ENCODE peak calls at places on chromosomes 7 and 10, in seven cellular contexts. T is SK-N-SH, H is K562, F is HepG2, J is GM12892, S is GM12878, M is H1. E is an unnamed sample.

GRCh38 chr7:135160098-135160857 is 10.2 kb downstream of the CYREN start:
- DNase-seq in F (no peak), S (no peak), M (no peak), H (peak; percentile 90), T (no peak), J (no peak), E (no peak)

GRCh38 chr7:37360469-37360868 is 88.2 kb downstream of the ELMO1 start:
- DNase-seq in J (no peak), M (no peak), S (no peak), T (no peak), F (no peak), H (no peak), E (no peak)

GRCh38 chr7:41709621-41710020 is 6.7 kb upstream of the INHBA start:
- DNase-seq in M (no peak), T (no peak), S (no peak), F (no peak), H (no peak), J (no peak), E (no peak)

GRCh38 chr10:79129361-79129997 is 60.7 kb downstream of the ZMIZ1 start:
- DNase-seq in J (no peak), S (no peak), H (peak; percentile 69), T (peak; percentile 86), F (peak; percentile 45), M (peak; percentile 49), E (no peak)

GRCh38 chr7:149616898-149617297 is 119.3 kb upstream of the ZNF746 start:
- DNase-seq in F (no peak), M (no peak), H (no peak), T (no peak), S (no peak), J (no peak), E (no peak)

GRCh38 chr10:48384699-48384982 is 78.2 kb downstream of the MAPK8 start:
- DNase-seq in T (no peak), F (no peak), S (no peak), M (no peak), J (no peak), H (peak; percentile 53), E (no peak)

GRCh38 chr7:133742709-133743538 is 384.2 kb upstream of the LRGUK start:
- DNase-seq in F (no peak), T (peak; percentile 36), M (no peak), J (no peak), H (peak; percentile 36), S (no peak), E (no peak)

GRCh38 chr7:29483219-29484104 is 80.2 kb upstream of the PRR15 start:
- DNase-seq in S (no peak), M (no peak), T (no peak), F (peak; percentile 98), J (no peak), H (no peak), E (no peak)

GRCh38 chr7:156640949-156641485 is 443 bp downstream of the RNF32 start:
- DNase-seq in T (no peak), F (no peak), J (peak; percentile 41), H (peak; percentile 83), S (no peak), M (no peak), E (peak; percentile 38)

GRCh38 chr10:90179696-90180407 is 478.5 kb downstream of the KIF20B start:
- DNase-seq in H (no peak), S (no peak), J (no peak), F (no peak), M (no peak), T (no peak), E (no peak)

GRCh38 chr7:150781961-150782360 is 18.2 kb downstream of the TMEM176B start:
- DNase-seq in F (no peak), M (no peak), T (no peak), S (no peak), J (no peak), H (no peak), E (no peak)
- TF ChIP-seq TAF1 in F (no peak), M (no peak), T (no peak), S (no peak), J (no peak), H (no peak), E (no peak)

DNA sequence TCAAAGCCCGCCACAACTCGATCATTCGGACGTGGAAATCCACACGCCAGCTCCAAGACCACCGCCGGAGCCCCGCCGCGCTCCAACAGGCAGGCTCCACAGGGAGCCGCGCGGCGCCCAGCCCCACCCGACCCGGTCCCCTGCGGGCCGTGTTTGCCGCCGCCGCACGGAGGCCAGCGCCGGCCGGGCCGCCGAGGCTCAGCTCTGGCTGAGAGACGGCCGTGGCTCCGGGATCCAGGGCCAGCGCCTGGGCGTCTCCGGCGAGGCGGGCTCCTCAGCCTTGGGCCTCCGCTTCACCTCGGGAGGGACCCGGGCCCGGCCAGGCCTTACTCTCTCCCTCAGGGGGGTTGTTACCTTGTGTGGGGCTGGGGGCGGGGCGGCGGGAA is 333 bp downstream of the SMNDC1 start:
- DNase-seq in T (no peak), M (no peak), F (no peak), H (peak; percentile 30), J (peak; percentile 46), S (no peak), E (no peak)
- TF ChIP-seq TAF1 in T (no peak), M (no peak), F (no peak), H (no peak), J (no peak), S (no peak), E (no peak)

DNA sequence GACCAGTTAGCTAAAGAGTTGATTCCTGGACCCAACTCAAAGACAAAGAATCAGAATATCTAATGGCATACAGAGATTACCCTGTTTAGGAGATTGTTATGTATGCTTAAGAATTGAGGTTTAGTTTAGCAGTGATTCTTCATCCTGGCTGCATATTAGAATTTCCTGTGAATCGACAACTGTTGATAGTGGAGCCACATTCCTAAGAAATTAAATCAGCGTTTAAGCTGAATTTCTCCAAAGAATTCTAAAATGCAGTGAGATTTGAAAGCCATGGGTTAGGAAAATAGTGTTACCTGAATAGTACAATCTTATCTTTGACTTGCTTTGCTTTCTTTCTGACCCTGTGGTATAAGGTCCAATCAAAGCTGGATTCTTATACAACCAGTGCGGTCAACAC is 16.4 kb upstream of the FERD3L start:
- DNase-seq in M (no peak), J (no peak), S (no peak), H (no peak), T (no peak), F (no peak), E (no peak)
- TF ChIP-seq TAF1 in M (no peak), J (no peak), S (no peak), H (no peak), T (no peak), F (no peak), E (no peak)

GRCh38 chr7:138978541-138979184 is 2.5 kb downstream of the KIAA1549 start:
- DNase-seq in S (no peak), M (no peak), T (peak; percentile 12), H (no peak), J (no peak), F (no peak), E (no peak)
- TF ChIP-seq TAF1 in S (no peak), M (no peak), T (no peak), H (no peak), J (no peak), F (no peak), E (no peak)

GRCh38 chr7:89728550-89728949 is 425.7 kb upstream of the STEAP1 start:
- DNase-seq in H (no peak), S (no peak), J (no peak), F (no peak), M (no peak), T (no peak), E (no peak)
- TF ChIP-seq TAF1 in H (no peak), S (no peak), J (no peak), F (no peak), M (no peak), T (no peak), E (no peak)

DNA sequence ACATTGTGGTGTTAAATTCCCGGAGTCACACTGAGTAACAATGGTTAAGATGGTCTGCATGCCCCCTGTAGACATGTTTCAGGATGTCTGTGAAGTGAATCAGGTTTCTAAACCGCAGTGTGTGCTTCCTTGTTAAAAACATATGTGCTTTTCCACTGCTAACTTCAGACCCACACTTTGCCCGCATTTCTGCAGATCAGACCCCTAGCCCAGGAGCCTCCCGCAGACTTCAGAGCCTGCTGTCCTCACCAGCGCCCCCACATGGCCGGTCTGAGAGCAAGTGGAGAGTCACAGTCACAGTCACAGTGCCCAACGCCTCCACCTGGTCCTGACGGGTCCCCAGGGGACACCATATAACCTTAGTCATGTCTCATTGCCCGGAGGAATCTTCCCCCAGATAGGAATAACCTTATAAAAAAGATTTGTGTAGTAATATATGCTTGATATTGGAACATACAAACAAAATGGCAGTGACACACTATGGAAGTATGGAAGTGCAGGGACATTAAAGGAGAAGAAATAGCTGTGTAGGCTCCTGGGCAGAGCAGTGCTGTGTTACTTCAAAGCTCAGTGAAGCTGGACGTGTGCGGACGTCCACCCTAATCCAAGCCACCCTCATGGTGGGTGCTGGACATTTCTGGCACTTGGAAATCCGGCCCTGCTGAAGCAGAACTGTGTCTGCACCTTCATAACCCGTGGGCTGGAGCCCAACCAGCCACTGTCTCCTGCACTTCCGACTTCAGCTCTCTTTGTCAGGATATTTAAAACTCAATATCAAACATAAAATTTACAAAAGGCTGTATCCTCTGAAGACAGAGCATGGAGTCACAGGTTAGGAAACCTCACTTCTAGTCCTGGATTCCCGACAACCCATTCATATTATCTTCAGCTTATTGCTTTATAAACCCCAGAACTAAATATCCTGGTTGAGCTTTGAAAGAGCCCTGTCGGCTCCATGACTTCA is 29.0 kb downstream of the GSTO2 start:
- DNase-seq in F (no peak), T (no peak), J (no peak), S (no peak), M (peak; percentile 50), H (peak; percentile 65), E (no peak)
- TF ChIP-seq TAF1 in F (no peak), T (no peak), J (no peak), S (no peak), M (no peak), H (no peak), E (no peak)

DNA sequence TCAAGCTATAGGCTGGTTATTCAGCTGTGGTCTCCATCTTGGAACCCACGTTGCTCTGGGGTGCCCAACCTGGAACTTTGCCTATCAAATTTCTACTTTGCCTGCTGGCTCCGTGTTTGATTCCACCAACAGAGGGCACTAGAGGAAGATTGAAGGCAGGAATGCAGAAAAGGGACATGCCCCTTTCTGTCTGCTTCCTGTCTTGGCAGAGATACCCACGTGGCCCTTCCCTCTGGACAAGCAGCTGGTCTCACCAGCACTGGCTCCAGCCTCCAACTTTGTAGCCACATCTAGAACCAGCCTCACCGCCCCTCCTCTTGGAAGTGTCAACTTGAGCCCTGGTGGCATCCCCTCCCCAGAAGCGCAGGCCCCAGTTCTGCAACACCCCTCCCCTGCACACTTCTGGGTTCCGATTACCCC is 52.1 kb upstream of the ZNF438 start:
- DNase-seq in H (peak; percentile 47), M (peak; percentile 31), F (peak; percentile 20), S (peak; percentile 26), J (no peak), T (peak; percentile 47), E (no peak)
- TF ChIP-seq TAF1 in H (no peak), M (no peak), F (no peak), S (no peak), J (no peak), T (no peak), E (no peak)

GRCh38 chr10:119025776-119026175 is 3.7 kb upstream of the NANOS1 start:
- DNase-seq in F (no peak), T (no peak), H (no peak), M (no peak), J (no peak), S (no peak), E (no peak)
- TF ChIP-seq TAF1 in F (no peak), T (no peak), H (no peak), M (no peak), J (no peak), S (no peak), E (no peak)

GRCh38 chr10:93542358-93542791 is 24.1 kb upstream of the FFAR4 start:
- DNase-seq in M (no peak), S (no peak), T (peak; percentile 68), H (peak; percentile 19), F (no peak), J (no peak), E (no peak)
- TF ChIP-seq TAF1 in M (no peak), S (no peak), T (no peak), H (no peak), F (no peak), J (no peak), E (no peak)